ENCODE peak calls at places on chromosome 13, in ten cellular contexts. A is progenitor cell of endocrine pancreas, C is endothelial cell, T is fibroblast of pulmonary artery, E is fibroblast of lung, Y is body of pancreas, P is uterus, G is Calu3, Z is nephron progenitor cell, U is WTC11. V is an unnamed sample.
A peak's percentile ranks its signal among the peaks of the same experiment; 100 is the strongest.

GRCh38 chr13:100660761-100661160 is 13.8 kb downstream of the TMTC4 start:
- DNase-seq in Y (no peak), U (no peak), A (no peak), Z (no peak), P (no peak), C (no peak), G (no peak), T (no peak), E (no peak), V (no peak)

GRCh38 chr13:45238945-45239795 is 38.3 kb upstream of the KCTD4 start:
- DNase-seq in A (no peak), Z (no peak), E (peak; percentile 77), G (no peak), P (no peak), Y (no peak), T (no peak), U (no peak), C (no peak), V (no peak)

GRCh38 chr13:60583911-60584753 is 187.1 kb downstream of the TDRD3 start:
- DNase-seq in P (peak; percentile 32), Y (no peak), Z (no peak), A (no peak), G (no peak), T (peak; percentile 66), E (peak; percentile 94), C (no peak), U (peak; percentile 66), V (no peak)

GRCh38 chr13:29494520-29494919 is 101.0 kb downstream of the SLC7A1 start:
- DNase-seq in Z (no peak), P (no peak), T (no peak), G (no peak), U (no peak), A (no peak), C (no peak), E (no peak), Y (no peak), V (no peak)

GRCh38 chr13:111967572-111968201 is 99.3 kb upstream of the SOX1 start:
- DNase-seq in C (no peak), Z (no peak), Y (no peak), E (no peak), P (no peak), G (no peak), U (no peak), T (no peak), A (no peak), V (no peak)

GRCh38 chr13:21069561-21070004 is 8.2 kb upstream of the LATS2 start:
- DNase-seq in G (no peak), Z (no peak), E (peak; percentile 97), T (peak; percentile 98), A (no peak), Y (no peak), C (no peak), P (peak; percentile 54), U (no peak), V (no peak)

GRCh38 chr13:80149757-80150156 is 191.2 kb downstream of the SPRY2 start:
- DNase-seq in G (no peak), A (no peak), Z (no peak), C (no peak), T (no peak), Y (no peak), U (no peak), P (no peak), E (no peak), V (no peak)

GRCh38 chr13:108225440-108225839 is 7.2 kb downstream of the ABHD13 start:
- DNase-seq in T (no peak), P (no peak), A (no peak), Y (no peak), U (no peak), C (no peak), Z (no peak), E (no peak), G (no peak), V (no peak)

GRCh38 chr13:110812111-110812868 is 98.8 kb downstream of the ING1 start:
- DNase-seq in Z (no peak), T (peak; percentile 40), Y (no peak), U (peak; percentile 57), E (peak; percentile 25), A (no peak), G (no peak), C (no peak), P (no peak), V (no peak)

GRCh38 chr13:29937379-29937778 is 87.0 kb upstream of the UBL3 start:
- DNase-seq in A (no peak), C (no peak), Z (no peak), U (no peak), Y (no peak), G (no peak), P (no peak), E (no peak), T (no peak), V (no peak)

GRCh38 chr13:45782327-45783045 is 69.1 kb downstream of the SIAH3 start:
- DNase-seq in A (no peak), E (no peak), Y (no peak), G (no peak), C (no peak), P (no peak), Z (peak; percentile 38), U (no peak), T (no peak), V (no peak)

GRCh38 chr13:48160879-48161278 is 66.0 kb upstream of the MED4 start:
- DNase-seq in C (no peak), A (no peak), G (no peak), T (peak; percentile 43), P (no peak), E (peak; percentile 55), Y (no peak), U (no peak), Z (no peak), V (no peak)

GRCh38 chr13:52665325-52665724 is 12.7 kb downstream of the SUGT1 start:
- DNase-seq in U (no peak), A (no peak), E (peak; percentile 14), G (no peak), C (no peak), P (no peak), T (peak; percentile 57), Z (no peak), Y (no peak), V (no peak)
- TF ChIP-seq CTCF in U (no peak), A (peak; percentile 54), E (no peak), G (peak; percentile 8), C (peak; percentile 51), P (no peak), T (peak; percentile 65), Z (peak; percentile 45), Y (no peak), V (no peak)

GRCh38 chr13:42574435-42575311 is 721 bp downstream of the TNFSF11 start:
- DNase-seq in T (no peak), Y (no peak), P (no peak), Z (peak; percentile 4), A (peak; percentile 14), C (no peak), U (peak; percentile 29), G (no peak), E (no peak), V (no peak)

GRCh38 chr13:42571895-42572294 is 2.1 kb upstream of the TNFSF11 start:
- DNase-seq in C (no peak), T (no peak), E (no peak), U (no peak), P (no peak), A (no peak), Y (no peak), Z (no peak), G (no peak), V (no peak)

GRCh38 chr13:42574011-42574410 is at the start of gene TNFSF11:
- DNase-seq in A (no peak), C (peak; percentile 30), E (no peak), G (no peak), U (peak; percentile 62), T (no peak), P (no peak), Y (no peak), Z (peak; percentile 25), V (peak; percentile 31)

GRCh38 chr13:42567772-42568428 is 6.1 kb upstream of the TNFSF11 start:
- DNase-seq in G (no peak), P (no peak), A (no peak), C (no peak), U (no peak), E (no peak), Y (no peak), Z (no peak), T (no peak), V (no peak)

DNA sequence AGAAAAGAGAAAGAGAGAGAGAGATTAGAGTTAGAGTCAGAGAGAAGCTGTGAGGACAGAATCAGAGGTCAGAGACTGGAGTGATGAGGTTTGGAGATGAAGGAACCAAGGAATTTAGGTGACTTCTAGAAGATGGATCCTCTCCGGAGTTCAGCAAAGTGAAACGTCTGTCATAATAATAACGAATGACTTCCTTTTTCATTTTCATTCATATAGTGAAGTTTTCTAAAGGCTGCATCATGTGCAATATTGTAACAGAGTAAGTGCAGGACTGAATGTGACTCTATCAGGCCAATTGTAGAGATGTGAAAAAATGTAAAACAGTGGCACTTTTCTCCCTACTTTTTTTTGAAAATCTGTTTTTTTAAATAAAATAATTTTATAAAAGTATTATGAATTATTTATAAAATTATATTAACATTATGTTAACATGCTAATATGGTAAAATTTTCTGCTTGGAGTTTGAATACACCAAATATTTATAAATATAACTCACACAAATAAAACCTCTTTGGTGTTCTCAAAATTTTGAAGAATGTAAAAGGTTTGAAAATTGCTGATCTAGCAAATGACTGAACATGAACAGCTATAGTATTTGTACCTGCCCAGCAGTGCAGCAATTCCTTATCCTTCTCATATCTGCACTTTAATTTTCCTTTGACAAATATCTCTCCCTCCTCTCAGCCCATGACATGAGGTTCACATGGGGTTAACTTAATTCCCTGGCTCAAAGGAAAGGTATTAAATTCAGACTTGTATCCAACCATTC is 4.2 kb upstream of the TNFSF11 start:
- DNase-seq in Y (no peak), C (no peak), Z (no peak), G (no peak), E (no peak), P (no peak), U (no peak), T (no peak), A (no peak), V (no peak)
- TF ChIP-seq CTCF in Y (no peak), C (no peak), Z (no peak), G (no peak), E (no peak), P (no peak), U (no peak), T (no peak), A (no peak), V (no peak)

DNA sequence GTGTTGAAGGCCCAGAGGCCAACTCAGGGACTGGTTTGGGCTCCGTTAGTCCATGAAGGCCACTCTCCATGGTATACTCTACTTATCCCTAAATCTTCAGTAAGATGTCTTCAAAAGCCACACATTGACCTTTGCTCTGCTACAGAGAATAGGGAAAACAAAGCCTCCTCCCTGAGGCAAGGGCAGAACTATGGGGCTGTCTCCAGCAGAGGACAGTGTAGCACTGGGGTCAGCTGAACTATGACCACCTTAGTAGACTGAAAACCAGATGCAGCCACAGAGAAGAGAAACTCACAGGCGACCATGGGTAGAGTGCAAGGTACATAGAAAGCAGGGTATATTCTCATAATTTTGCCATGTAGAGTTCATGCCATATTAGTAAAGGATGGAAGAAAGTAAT is 587.4 kb downstream of the LMO7 start:
- DNase-seq in C (no peak), T (no peak), U (peak; percentile 21), E (no peak), Y (no peak), A (no peak), Z (no peak), P (no peak), G (no peak), V (no peak)
- TF ChIP-seq CTCF in C (no peak), T (no peak), U (no peak), E (no peak), Y (no peak), A (no peak), Z (no peak), P (no peak), G (no peak), V (no peak)

GRCh38 chr13:67343777-67344176 is 113.6 kb upstream of the PCDH9 start:
- DNase-seq in Y (no peak), T (no peak), P (no peak), C (no peak), A (no peak), E (no peak), Z (no peak), G (no peak), U (no peak), V (no peak)
- TF ChIP-seq CTCF in Y (no peak), T (no peak), P (no peak), C (no peak), A (no peak), E (no peak), Z (no peak), G (no peak), U (no peak), V (no peak)

V was measured in glutamatergic neuron.